ENCODE peak calls at places on chromosomes 11 and 22, in five cellular contexts. K is PC-3, F is OCI-LY7, P is GM23338, I is HepG2. Y is an unnamed sample.

GRCh38 chr11:134661660-134662059 is 249.6 kb upstream of the B3GAT1 start:
- DNase-seq in K (no peak), F (no peak), I (no peak), P (no peak), Y (no peak)

GRCh38 chr11:96943970-96944369 is 554.2 kb downstream of the JRKL start:
- DNase-seq in I (no peak), K (peak; percentile 25), P (peak; percentile 3), F (no peak), Y (no peak)

GRCh38 chr22:26887916-26888315 is 230.5 kb downstream of the MIAT start:
- DNase-seq in I (no peak), P (no peak), F (no peak), K (no peak), Y (no peak)

GRCh38 chr11:120663142-120663541 is 151.6 kb downstream of the GRIK4 start:
- DNase-seq in K (no peak), P (no peak), I (no peak), F (peak; percentile 24), Y (no peak)

GRCh38 chr11:114762437-114762836 is 84.1 kb downstream of the NXPE2 start:
- DNase-seq in P (peak; percentile 83), F (peak; percentile 5), I (peak; percentile 26), K (peak; percentile 75), Y (peak; percentile 86)

GRCh38 chr11:35009941-35010337 is 93.5 kb downstream of the PDHX start:
- DNase-seq in P (no peak), F (no peak), I (no peak), K (peak; percentile 36), Y (no peak)

GRCh38 chr11:17386331-17387084 is 2.0 kb downstream of the KCNJ11 start:
- DNase-seq in K (peak; percentile 62), I (peak; percentile 43), F (peak; percentile 69), P (peak; percentile 73), Y (peak; percentile 74)

GRCh38 chr11:35525501-35526175 is at the start of gene PAMR1:
- DNase-seq in K (no peak), P (peak; percentile 89), I (no peak), F (no peak), Y (peak; percentile 75)

GRCh38 chr11:33191456-33191855 is 30.2 kb upstream of the CSTF3 start:
- DNase-seq in K (no peak), P (no peak), I (no peak), F (no peak), Y (no peak)

GRCh38 chr11:63613517-63614135 is 607 bp downstream of the PLAAT3 start:
- DNase-seq in I (no peak), P (peak; percentile 78), K (peak; percentile 34), F (no peak), Y (peak; percentile 60)

GRCh38 chr11:20048246-20048645 is 112.0 kb downstream of the DBX1 start:
- DNase-seq in F (no peak), I (no peak), P (no peak), K (no peak), Y (no peak)

GRCh38 chr11:69840371-69841169 is 21.4 kb upstream of the FGF3 start:
- DNase-seq in P (no peak), F (no peak), K (peak; percentile 79), I (no peak), Y (no peak)

GRCh38 chr11:84019576-84020194 is 733.5 kb upstream of the CCDC90B start:
- DNase-seq in P (no peak), K (peak; percentile 10), I (no peak), F (no peak), Y (no peak)

GRCh38 chr11:64694026-64694755 is 28.8 kb downstream of the NRXN2 start:
- DNase-seq in P (no peak), I (no peak), K (no peak), F (no peak), Y (no peak)

GRCh38 chr22:39979458-39979857 is 15.3 kb upstream of the FAM83F start:
- DNase-seq in I (no peak), K (no peak), P (no peak), F (no peak), Y (no peak)

DNA sequence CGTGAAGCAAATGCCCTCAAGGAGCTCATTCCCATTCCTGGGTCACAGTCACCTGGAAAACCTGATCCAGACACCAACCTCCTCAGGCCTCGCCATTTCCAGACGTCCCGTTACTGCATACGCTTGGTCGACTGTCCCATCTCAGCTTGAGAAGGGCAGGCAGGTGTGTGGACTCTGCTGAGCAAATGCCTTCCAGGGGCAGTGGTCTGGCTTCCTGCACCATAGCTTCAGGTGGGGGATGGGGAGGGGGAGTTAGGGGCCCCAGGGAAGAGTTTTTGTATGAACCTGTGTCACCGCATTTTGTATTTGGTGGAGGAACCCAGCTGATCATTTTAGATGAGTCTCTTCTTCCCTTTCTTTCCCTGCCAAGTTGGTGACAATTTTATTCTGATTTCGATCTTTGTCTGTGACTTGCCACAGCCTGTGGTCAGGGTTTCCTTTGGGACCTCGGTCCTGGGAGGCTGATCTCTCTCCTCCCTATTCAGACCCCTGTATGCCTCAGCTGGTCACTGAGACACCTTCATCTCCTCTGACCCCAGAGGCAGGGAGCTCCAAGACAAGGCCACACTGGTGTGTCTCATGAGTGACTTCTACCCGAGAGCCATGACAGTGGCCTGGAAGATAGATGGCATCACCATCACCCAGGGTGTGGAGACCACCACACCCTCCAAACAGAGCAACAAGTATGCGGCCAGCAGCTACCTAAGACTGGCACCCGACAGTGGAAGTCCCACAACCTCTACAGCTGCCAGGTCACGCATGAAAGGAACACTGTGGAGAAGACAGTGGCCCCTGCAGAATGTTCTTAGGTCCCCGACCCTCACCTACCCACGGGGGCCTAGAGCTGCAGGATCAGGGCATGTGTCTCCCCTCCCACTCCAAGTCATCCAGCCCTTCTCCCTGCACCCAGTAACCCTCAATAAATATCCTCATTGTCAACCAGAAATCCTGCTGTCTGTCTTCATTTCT is 22.9 kb downstream of the IGLL5 start:
- DNase-seq in F (no peak), K (no peak), I (no peak), P (no peak), Y (no peak)
- H2AFZ ChIP-seq in F (no peak overlapping the region), K (no peak overlapping the region), I (no peak overlapping the region), P (no peak overlapping the region), Y (no peak overlapping the region)

GRCh38 chr11:2410616-2411015 is 10.1 kb downstream of the TSSC4 start:
- DNase-seq in I (no peak), P (no peak), F (no peak), K (no peak), Y (no peak)
- H3K4me2 ChIP-seq in I (peak overlapping the region; percentile 84), P (no peak overlapping the region), F (no peak overlapping the region), K (no peak overlapping the region), Y (no peak overlapping the region)

GRCh38 chr11:67239795-67240574 is 26.3 kb upstream of the GRK2 start:
- DNase-seq in P (peak; percentile 99), K (peak; percentile 99), F (peak; percentile 98), I (peak; percentile 96), Y (peak; percentile 98)
- H2AFZ ChIP-seq in P (no peak overlapping the region), K (no peak overlapping the region), F (peak overlapping the region; percentile 40), I (no peak overlapping the region), Y (no peak overlapping the region)

GRCh38 chr22:46195487-46196165 is 45.3 kb downstream of the PPARA start:
- DNase-seq in F (no peak), K (no peak), I (no peak), P (no peak), Y (no peak)
- H3K4me2 ChIP-seq in F (no peak overlapping the region), K (no peak overlapping the region), I (no peak overlapping the region), P (no peak overlapping the region), Y (no peak overlapping the region)

GRCh38 chr11:68044145-68044813 is 5.5 kb downstream of the TCIRG1 start:
- DNase-seq in F (no peak), K (no peak), I (no peak), P (no peak), Y (no peak)

GRCh38 chr11:68042219-68043028 is 3.6 kb downstream of the TCIRG1 start:
- DNase-seq in F (no peak), P (no peak), I (no peak), K (no peak), Y (no peak)

GRCh38 chr11:68043029-68043348 is 4.2 kb downstream of the TCIRG1 start:
- DNase-seq in F (no peak), I (no peak), P (no peak), K (no peak), Y (no peak)

GRCh38 chr11:68044898-68045351 is 6.1 kb downstream of the TCIRG1 start:
- DNase-seq in F (no peak), P (no peak), I (no peak), K (no peak), Y (no peak)

GRCh38 chr11:68043349-68044144 is 4.7 kb downstream of the TCIRG1 start:
- DNase-seq in P (no peak), I (no peak), F (no peak), K (no peak), Y (peak; percentile 74)
- H2AFZ ChIP-seq in P (no peak overlapping the region), I (no peak overlapping the region), F (no peak overlapping the region), K (no peak overlapping the region), Y (no peak overlapping the region)

GRCh38 chr22:37633082-37633692 is 6.3 kb upstream of the SH3BP1 start:
- DNase-seq in P (no peak), I (no peak), F (no peak), K (no peak), Y (no peak)

GRCh38 chr22:37632174-37633081 is 7.0 kb upstream of the SH3BP1 start:
- DNase-seq in P (no peak), I (no peak), F (no peak), K (no peak), Y (no peak)

GRCh38 chr22:37634505-37635002 is 4.9 kb upstream of the SH3BP1 start:
- DNase-seq in I (no peak), P (peak; percentile 24), K (no peak), F (no peak), Y (no peak)

GRCh38 chr22:37635157-37635556 is 4.3 kb upstream of the SH3BP1 start:
- DNase-seq in P (no peak), I (no peak), K (no peak), F (no peak), Y (no peak)

DNA sequence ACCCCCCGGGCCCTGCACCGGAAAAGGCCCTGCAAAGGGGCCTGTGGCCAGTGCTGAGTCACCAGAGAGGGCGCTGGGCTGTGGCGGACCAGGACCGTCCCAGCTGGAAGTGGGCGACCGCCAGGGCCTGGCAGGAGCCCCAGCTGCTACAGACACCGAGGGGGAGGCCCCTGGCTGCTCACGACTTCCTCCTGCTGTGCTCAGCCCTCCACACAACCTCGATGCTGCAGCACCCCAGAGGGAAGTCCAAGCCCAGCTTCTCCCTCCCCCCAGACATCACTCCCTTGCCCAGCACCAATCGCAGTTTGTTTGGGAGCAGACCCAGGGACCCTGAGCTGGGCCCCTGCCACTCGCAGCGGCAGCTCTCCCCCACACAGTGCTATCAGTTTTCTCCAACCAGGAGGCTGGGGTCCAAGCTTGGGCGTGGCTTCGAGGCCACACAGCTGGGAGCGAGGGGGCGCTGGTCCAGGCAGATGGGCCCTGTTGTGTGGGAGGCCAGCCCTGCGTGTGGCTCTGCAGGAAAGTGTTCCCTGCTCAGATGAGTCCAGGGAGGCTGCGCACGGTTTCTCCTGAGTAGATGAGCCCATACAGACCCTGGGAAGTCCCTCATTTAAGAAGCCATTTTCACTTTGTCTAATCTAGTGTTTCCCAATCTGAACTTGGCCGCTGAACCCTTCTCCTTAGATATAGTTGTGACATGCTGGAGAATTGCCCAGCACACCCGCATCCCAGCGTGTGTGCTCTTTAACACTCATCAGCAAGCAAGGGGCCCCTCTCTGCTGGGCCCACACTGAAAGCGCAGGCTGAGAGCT is 5.6 kb upstream of the SH3BP1 start:
- DNase-seq in I (peak; percentile 85), F (peak; percentile 65), P (peak; percentile 86), K (no peak), Y (peak; percentile 89)
- H3K4me2 ChIP-seq in I (peak overlapping the region; percentile 94), F (peak overlapping the region; percentile 45), P (peak overlapping the region; percentile 79), K (no peak overlapping the region), Y (peak overlapping the region; percentile 72)